ENCODE peak calls at places on chromosomes 3 and 15, in four cellular contexts. Y is stomach; N is NCI-H2081 treated with DMSO at 0.1 percent for 48 hours; P is activated CD8-positive, alpha-beta memory T cell treated with anti-CD3 and anti-CD28 coated beads for 4 hours. W is an unnamed sample.
A peak's percentile ranks its signal among the peaks of the same experiment; 100 is the strongest.

GRCh38 chr15:25250011-25250596 is 188.7 kb downstream of the UBE3A start:
- DNase-seq in Y (peak; percentile 21), N (no peak), P (no peak), W (no peak)

GRCh38 chr3:114128826-114129225 is 50.0 kb downstream of the DRD3 start:
- DNase-seq in Y (no peak), N (no peak), P (no peak), W (no peak)

GRCh38 chr3:46609074-46609735 is 3.1 kb upstream of the FAM240A start:
- DNase-seq in Y (no peak), N (no peak), P (no peak), W (no peak)

GRCh38 chr15:78422571-78423340 is 15.3 kb upstream of the IREB2 start:
- DNase-seq in Y (peak; percentile 72), N (peak; percentile 16), P (peak; percentile 33), W (peak; percentile 51)

GRCh38 chr3:29283739-29284138 is 2.9 kb downstream of the RBMS3 start:
- DNase-seq in Y (no peak), N (no peak), P (no peak), W (no peak)

GRCh38 chr3:66136597-66136996 is 84.2 kb upstream of the SLC25A26 start:
- DNase-seq in Y (no peak), N (no peak), P (no peak), W (no peak)

GRCh38 chr3:141938011-141938350 is 61.5 kb downstream of the ATP1B3 start:
- DNase-seq in Y (no peak), N (no peak), P (no peak), W (no peak)

GRCh38 chr15:76197703-76198455 is 113.4 kb downstream of the ETFA start:
- DNase-seq in Y (peak; percentile 69), N (no peak), P (no peak), W (no peak)

GRCh38 chr15:70018646-70019600 is 78.8 kb downstream of the TLE3 start:
- DNase-seq in Y (no peak), N (no peak), P (no peak), W (no peak)

GRCh38 chr15:101135532-101136166 is 116.2 kb downstream of the CHSY1 start:
- DNase-seq in Y (no peak), N (no peak), P (no peak), W (no peak)

GRCh38 chr3:102159810-102160451 is 274.9 kb upstream of the ZPLD1 start:
- DNase-seq in Y (no peak), N (no peak), P (no peak), W (no peak)

GRCh38 chr3:46559030-46559704 is 6.9 kb downstream of the LRRC2 start:
- DNase-seq in Y (no peak), N (no peak), P (no peak), W (no peak)

GRCh38 chr15:74420193-74420905 is 13.4 kb downstream of the SEMA7A start:
- DNase-seq in Y (no peak), N (no peak), P (no peak), W (no peak)

GRCh38 chr15:58043192-58043903 is 22.2 kb downstream of the ALDH1A2 start:
- DNase-seq in Y (peak; percentile 66), N (no peak), P (no peak), W (no peak)